ENCODE peak calls at places on chromosomes 6 and 20, in eight cellular contexts. S is esophagus muscularis mucosa; D is naive thymus-derived CD4-positive, alpha-beta T cell; F is BJ; Q is heart right ventricle; Y is fibroblast of lung; N is breast epithelium; W is effector memory CD4-positive, alpha-beta T cell. G is an unnamed sample.

GRCh38 chr6:153130515-153131036 is 506 bp downstream of the RGS17 start:
- DNase-seq in N (no peak), D (no peak), S (no peak), F (no peak), Q (no peak), Y (no peak), W (no peak), G (no peak)

GRCh38 chr6:98828991-98829411 is 5.4 kb upstream of the POU3F2 start:
- DNase-seq in F (no peak), S (no peak), D (no peak), N (no peak), Q (no peak), W (no peak), Y (no peak), G (peak; percentile 75)

GRCh38 chr6:169005141-169005540 is 248.5 kb downstream of the THBS2 start:
- DNase-seq in S (no peak), N (no peak), Q (no peak), D (no peak), W (no peak), Y (no peak), F (no peak), G (no peak)

GRCh38 chr6:112044196-112044595 is 9.7 kb upstream of the CCN6 start:
- DNase-seq in F (no peak), Q (no peak), N (no peak), Y (no peak), S (no peak), W (no peak), D (no peak), G (no peak)

GRCh38 chr6:158232445-158233213 is 64.5 kb downstream of the GTF2H5 start:
- DNase-seq in S (no peak), D (peak; percentile 37), N (peak; percentile 86), W (peak; percentile 35), Q (peak; percentile 70), F (no peak), Y (peak; percentile 68), G (peak; percentile 84)

GRCh38 chr6:75206338-75207210 is 721 bp upstream of the COL12A1 start:
- DNase-seq in N (no peak), W (no peak), Q (no peak), F (no peak), Y (no peak), S (no peak), D (no peak), G (peak; percentile 32)

GRCh38 chr20:23586735-23587525 is 18.6 kb upstream of the CST9L start:
- DNase-seq in W (no peak), F (no peak), N (peak; percentile 50), Q (no peak), D (no peak), S (peak; percentile 53), Y (no peak), G (no peak)

GRCh38 chr20:18466894-18467678 is at the start of the genes DZANK1 and POLR3F:
- DNase-seq in S (peak; percentile 98), Q (peak; percentile 95), D (peak; percentile 89), N (peak; percentile 93), W (peak; percentile 87), Y (peak; percentile 96), F (peak; percentile 68), G (peak; percentile 97)

GRCh38 chr6:16409531-16410441 is 171.4 kb downstream of the GMPR start:
- DNase-seq in Y (peak; percentile 60), W (peak; percentile 27), D (peak; percentile 3), N (peak; percentile 59), Q (peak; percentile 71), S (peak; percentile 94), F (no peak), G (peak; percentile 56)

GRCh38 chr6:161660666-161661571 is 387.1 kb upstream of the AGPAT4 start:
- DNase-seq in S (peak; percentile 83), F (no peak), N (no peak), W (no peak), D (no peak), Q (no peak), Y (no peak), G (no peak)

GRCh38 chr6:47245745-47246371 is 63.8 kb downstream of the TNFRSF21 start:
- DNase-seq in D (no peak), N (no peak), S (no peak), W (no peak), Q (no peak), F (no peak), Y (no peak), G (no peak)

GRCh38 chr6:41598670-41599014 is 39.6 kb upstream of the MDFI start:
- DNase-seq in Y (no peak), Q (no peak), N (no peak), D (no peak), S (no peak), W (no peak), F (no peak), G (peak; percentile 61)

GRCh38 chr6:27209659-27210269 is 37.7 kb upstream of the PRSS16 start:
- DNase-seq in Q (no peak), D (no peak), F (no peak), W (no peak), Y (no peak), S (no peak), N (no peak), G (no peak)

GRCh38 chr6:63556369-63556768 is 15.9 kb upstream of the LOC128125822 start:
- DNase-seq in Q (no peak), W (no peak), N (no peak), D (no peak), F (no peak), S (no peak), Y (no peak), G (no peak)

GRCh38 chr6:28656715-28657114 is 131.0 kb downstream of the GPX5 start:
- DNase-seq in D (no peak), W (no peak), Y (no peak), F (no peak), N (no peak), S (no peak), Q (no peak), G (no peak)

GRCh38 chr6:28658475-28659249 is 133.0 kb downstream of the GPX5 start:
- DNase-seq in N (no peak), F (no peak), W (no peak), Y (peak; percentile 11), S (no peak), D (no peak), Q (no peak), G (peak; percentile 50)

GRCh38 chr6:28657756-28658465 is 132.2 kb downstream of the GPX5 start:
- DNase-seq in N (no peak), S (no peak), Q (peak; percentile 8), W (no peak), Y (peak; percentile 79), F (peak; percentile 15), D (peak; percentile 51), G (peak; percentile 66)

GRCh38 chr6:28659250-28659566 is 133.5 kb downstream of the GPX5 start:
- DNase-seq in N (no peak), S (no peak), D (no peak), F (no peak), W (no peak), Y (no peak), Q (no peak), G (no peak)

DNA sequence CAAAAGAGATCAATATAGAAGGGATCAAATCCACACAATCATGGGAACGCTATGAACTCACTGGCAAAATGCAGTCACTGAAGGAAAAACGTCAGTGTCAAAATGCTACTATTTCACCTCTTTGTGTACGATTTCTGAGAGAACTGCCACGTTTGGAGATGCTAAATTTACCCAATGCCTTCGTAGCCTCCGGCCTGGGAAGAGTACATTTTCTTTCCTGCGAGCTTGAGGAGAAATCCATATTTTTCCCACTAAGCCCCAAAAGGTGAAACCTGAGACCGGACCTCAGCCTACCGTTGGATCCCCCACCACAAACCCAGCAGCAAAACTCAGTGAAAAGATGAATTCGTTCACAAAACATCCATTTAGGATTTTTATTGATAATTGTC is 131.7 kb downstream of the GPX5 start:
- DNase-seq in W (no peak), Q (no peak), S (no peak), N (no peak), Y (no peak), D (no peak), F (no peak), G (no peak)
- H3K4me3 ChIP-seq in W (no peak overlapping the region), Q (peak overlapping the region; percentile 18), S (peak overlapping the region; percentile 35), N (peak overlapping the region; percentile 65), Y (peak overlapping the region; percentile 94), D (no peak overlapping the region), F (peak overlapping the region; percentile 4), G (peak overlapping the region; percentile 36)

GRCh38 chr20:37913563-37914366 is 10.8 kb downstream of the VSTM2L start:
- DNase-seq in W (no peak), D (no peak), N (no peak), Y (no peak), Q (no peak), S (no peak), F (no peak), G (no peak)
- H3K27me3 ChIP-seq in W (no peaks in the 10 kb centered on the region), D (no peaks in the 10 kb centered on the region), N (peaks cover 77% of the 10 kb centered on the region), Y (peaks cover 64% of the 10 kb centered on the region), Q (peaks cover 82% of the 10 kb centered on the region), S (no peaks in the 10 kb centered on the region), F (peaks cover 62% of the 10 kb centered on the region), G (peaks cover 9% of the 10 kb centered on the region)

GRCh38 chr20:4720977-4721349 is 746 bp upstream of the PRND start:
- DNase-seq in F (no peak), W (no peak), Q (no peak), S (no peak), N (no peak), Y (no peak), D (no peak), G (peak; percentile 62)
- H3K4me3 ChIP-seq in F (no peak overlapping the region), W (no peak overlapping the region), Q (no peak overlapping the region), S (no peak overlapping the region), N (no peak overlapping the region), Y (no peak overlapping the region), D (no peak overlapping the region), G (no peak overlapping the region)

GRCh38 chr20:1987826-1988225 is 6.0 kb downstream of the PDYN start:
- DNase-seq in D (no peak), Y (no peak), Q (no peak), F (no peak), S (no peak), W (no peak), N (no peak), G (no peak)
- H3K27me3 ChIP-seq in D (peaks cover 6% of the 10 kb centered on the region), Y (peaks cover 20% of the 10 kb centered on the region), Q (peaks cover 51% of the 10 kb centered on the region), F (peaks cover 19% of the 10 kb centered on the region), S (no peaks in the 10 kb centered on the region), W (no peaks in the 10 kb centered on the region), N (peaks cover 25% of the 10 kb centered on the region), G (no peaks in the 10 kb centered on the region)

GRCh38 chr20:11891081-11891826 is 26.4 kb upstream of the BTBD3 start:
- DNase-seq in Y (peak; percentile 18), N (no peak), F (no peak), W (no peak), S (no peak), D (no peak), Q (peak; percentile 64), G (no peak)
- H3K4me3 ChIP-seq in Y (peak overlapping the region; percentile 90), N (peak overlapping the region; percentile 93), F (peak overlapping the region; percentile 56), W (no peak overlapping the region), S (peak overlapping the region; percentile 92), D (peak overlapping the region; percentile 52), Q (peak overlapping the region; percentile 82), G (peak overlapping the region; percentile 73)